ENCODE peak calls at places on chromosomes 7 and 10, in six cellular contexts. One of them, this sample, is unnamed.

GRCh38 chr10:19817251-19818046 is 1.2 kb downstream of the PLXDC2 start:
- DNase-seq in GM06990: no peak
- DNase-seq in heart left ventricle: peak; percentile 28
- DNase-seq in CD8-positive, alpha-beta T cell: no peak
- DNase-seq in BJ: no peak
- DNase-seq in tibial nerve: no peak
- DNase-seq in this sample: peak; percentile 48

GRCh38 chr10:109887272-109887671 is 36.0 kb downstream of the XPNPEP1 start:
- DNase-seq in GM06990: no peak
- DNase-seq in heart left ventricle: no peak
- DNase-seq in CD8-positive, alpha-beta T cell: no peak
- DNase-seq in BJ: no peak
- DNase-seq in tibial nerve: no peak
- DNase-seq in this sample: peak; percentile 63

GRCh38 chr10:70266701-70267100 is 17.1 kb downstream of the NPFFR1 start:
- DNase-seq in GM06990: no peak
- DNase-seq in heart left ventricle: no peak
- DNase-seq in CD8-positive, alpha-beta T cell: no peak
- DNase-seq in BJ: no peak
- DNase-seq in tibial nerve: no peak
- DNase-seq in this sample: no peak

GRCh38 chr10:71820966-71821365 is 30.1 kb downstream of the PSAP start:
- DNase-seq in GM06990: no peak
- DNase-seq in heart left ventricle: no peak
- DNase-seq in CD8-positive, alpha-beta T cell: no peak
- DNase-seq in BJ: no peak
- DNase-seq in tibial nerve: no peak
- DNase-seq in this sample: no peak

GRCh38 chr10:62083413-62083794 is 181.9 kb downstream of the ARID5B start:
- DNase-seq in GM06990: no peak
- DNase-seq in heart left ventricle: no peak
- DNase-seq in CD8-positive, alpha-beta T cell: no peak
- DNase-seq in BJ: no peak
- DNase-seq in tibial nerve: no peak
- DNase-seq in this sample: peak; percentile 73

GRCh38 chr7:33986951-33987948 is 81.9 kb downstream of the BMPER start:
- DNase-seq in GM06990: no peak
- DNase-seq in heart left ventricle: no peak
- DNase-seq in CD8-positive, alpha-beta T cell: no peak
- DNase-seq in BJ: peak; percentile 99
- DNase-seq in tibial nerve: no peak
- DNase-seq in this sample: peak; percentile 99

GRCh38 chr7:68058014-68058413 is 1061.4 kb downstream of the TYW1 start:
- DNase-seq in GM06990: no peak
- DNase-seq in heart left ventricle: no peak
- DNase-seq in CD8-positive, alpha-beta T cell: no peak
- DNase-seq in BJ: no peak
- DNase-seq in tibial nerve: no peak
- DNase-seq in this sample: no peak

GRCh38 chr10:683448-684071 is 5.9 kb downstream of the DIP2C start:
- DNase-seq in GM06990: no peak
- DNase-seq in heart left ventricle: no peak
- DNase-seq in CD8-positive, alpha-beta T cell: no peak
- DNase-seq in BJ: peak; percentile 97
- DNase-seq in tibial nerve: no peak
- DNase-seq in this sample: peak; percentile 69

GRCh38 chr7:101174322-101174854 is 5.7 kb downstream of the NAT16 start:
- DNase-seq in GM06990: no peak
- DNase-seq in heart left ventricle: no peak
- DNase-seq in CD8-positive, alpha-beta T cell: no peak
- DNase-seq in BJ: no peak
- DNase-seq in tibial nerve: no peak
- DNase-seq in this sample: no peak

GRCh38 chr10:119377905-119378736 is 164.4 kb downstream of the RGS10 start:
- DNase-seq in GM06990: no peak
- DNase-seq in heart left ventricle: peak; percentile 49
- DNase-seq in CD8-positive, alpha-beta T cell: no peak
- DNase-seq in BJ: no peak
- DNase-seq in tibial nerve: no peak
- DNase-seq in this sample: no peak

GRCh38 chr10:13371879-13372470 is 23.9 kb upstream of the SEPHS1 start:
- DNase-seq in GM06990: peak; percentile 20
- DNase-seq in heart left ventricle: peak; percentile 38
- DNase-seq in CD8-positive, alpha-beta T cell: peak; percentile 73
- DNase-seq in BJ: no peak
- DNase-seq in tibial nerve: peak; percentile 39
- DNase-seq in this sample: peak; percentile 93

GRCh38 chr10:100972904-100973535 is 3.7 kb downstream of the SEMA4G start:
- DNase-seq in GM06990: no peak
- DNase-seq in heart left ventricle: peak; percentile 13
- DNase-seq in CD8-positive, alpha-beta T cell: no peak
- DNase-seq in BJ: no peak
- DNase-seq in tibial nerve: no peak
- DNase-seq in this sample: no peak

GRCh38 chr10:46546591-46547330 is 9.7 kb downstream of the GPRIN2 start:
- DNase-seq in GM06990: no peak
- DNase-seq in heart left ventricle: peak; percentile 19
- DNase-seq in CD8-positive, alpha-beta T cell: peak; percentile 48
- DNase-seq in BJ: no peak
- DNase-seq in tibial nerve: peak; percentile 11
- DNase-seq in this sample: no peak

DNA sequence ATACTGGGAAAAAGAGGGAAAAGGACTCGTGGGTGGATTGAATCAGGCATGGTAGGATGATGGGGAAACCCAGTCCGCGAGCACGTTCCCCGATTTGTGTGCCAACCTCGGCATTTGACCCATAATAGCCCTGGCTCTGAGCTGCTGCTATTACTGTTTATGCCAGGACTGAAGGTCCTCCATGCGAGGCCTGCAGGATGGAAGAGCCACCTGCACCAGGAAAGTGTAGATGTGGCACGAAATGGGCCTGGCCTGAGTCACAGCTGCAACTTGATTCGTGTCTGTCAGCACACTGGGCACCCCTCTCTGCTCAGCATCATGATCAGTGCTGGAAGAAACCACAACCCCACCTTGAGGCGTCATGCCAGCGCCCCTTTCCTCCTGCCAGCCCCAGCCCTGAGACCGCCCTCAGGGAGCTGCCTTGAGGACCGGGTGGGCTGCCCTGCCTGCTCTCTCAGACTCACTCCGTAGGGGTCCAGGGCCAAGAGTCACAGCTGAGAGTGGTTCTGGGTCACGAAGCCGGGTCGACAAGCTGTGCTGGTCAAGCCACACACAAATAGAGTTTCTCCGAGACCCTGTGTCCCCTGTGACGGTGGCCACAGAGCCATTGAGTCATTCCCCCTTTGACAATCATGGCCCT is 74.4 kb downstream of the CHST15 start:
- DNase-seq in GM06990: no peak
- DNase-seq in heart left ventricle: no peak
- DNase-seq in CD8-positive, alpha-beta T cell: no peak
- DNase-seq in BJ: no peak
- DNase-seq in tibial nerve: no peak
- DNase-seq in this sample: no peak
- H3K4me3 ChIP-seq in GM06990: no peak overlapping the region
- H3K4me3 ChIP-seq in heart left ventricle: no peak overlapping the region
- H3K4me3 ChIP-seq in CD8-positive, alpha-beta T cell: no peak overlapping the region
- H3K4me3 ChIP-seq in BJ: no peak overlapping the region
- H3K4me3 ChIP-seq in tibial nerve: no peak overlapping the region
- H3K4me3 ChIP-seq in this sample: no peak overlapping the region

GRCh38 chr7:37510043-37510634 is 61.5 kb upstream of the ELMO1 start:
- DNase-seq in GM06990: no peak
- DNase-seq in heart left ventricle: no peak
- DNase-seq in CD8-positive, alpha-beta T cell: no peak
- DNase-seq in BJ: no peak
- DNase-seq in tibial nerve: no peak
- DNase-seq in this sample: peak; percentile 13
- TF ChIP-seq CTCF in GM06990: peak; percentile 77
- TF ChIP-seq CTCF in heart left ventricle: peak; percentile 53
- TF ChIP-seq CTCF in CD8-positive, alpha-beta T cell: peak; percentile 80
- TF ChIP-seq CTCF in BJ: peak; percentile 36
- TF ChIP-seq CTCF in tibial nerve: peak; percentile 55
- TF ChIP-seq CTCF in this sample: peak; percentile 55

GRCh38 chr10:73289958-73290357 is 37.5 kb upstream of the MRPS16 start:
- DNase-seq in GM06990: no peak
- DNase-seq in heart left ventricle: no peak
- DNase-seq in CD8-positive, alpha-beta T cell: no peak
- DNase-seq in BJ: no peak
- DNase-seq in tibial nerve: no peak
- DNase-seq in this sample: no peak

DNA sequence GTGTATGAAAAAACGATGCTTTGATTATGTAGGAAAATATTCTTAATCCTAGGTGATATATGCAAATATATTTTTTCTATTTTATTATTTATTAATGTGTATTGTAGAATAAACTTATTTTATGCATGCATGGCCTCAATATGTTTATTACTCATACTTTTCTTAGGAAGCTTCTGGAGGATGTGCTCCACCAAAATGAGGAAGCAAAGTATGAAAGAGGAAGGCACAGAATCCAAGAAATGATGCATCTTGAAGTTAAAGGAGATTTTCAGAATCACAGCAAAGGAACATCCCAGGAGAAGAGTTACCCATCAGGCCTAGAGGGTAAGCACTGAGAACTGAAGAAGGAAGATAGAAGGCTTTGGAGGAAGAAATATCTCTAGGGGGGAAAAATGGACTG is 35.0 kb upstream of the MRPS16 start:
- DNase-seq in GM06990: no peak
- DNase-seq in heart left ventricle: no peak
- DNase-seq in CD8-positive, alpha-beta T cell: no peak
- DNase-seq in BJ: no peak
- DNase-seq in tibial nerve: no peak
- DNase-seq in this sample: no peak
- H3K4me3 ChIP-seq in GM06990: no peak overlapping the region
- H3K4me3 ChIP-seq in heart left ventricle: no peak overlapping the region
- H3K4me3 ChIP-seq in CD8-positive, alpha-beta T cell: no peak overlapping the region
- H3K4me3 ChIP-seq in BJ: no peak overlapping the region
- H3K4me3 ChIP-seq in tibial nerve: no peak overlapping the region
- H3K4me3 ChIP-seq in this sample: no peak overlapping the region

GRCh38 chr10:95907454-95908253 is at the start of gene CC2D2B:
- DNase-seq in GM06990: peak; percentile 85
- DNase-seq in heart left ventricle: peak; percentile 84
- DNase-seq in CD8-positive, alpha-beta T cell: peak; percentile 79
- DNase-seq in BJ: peak; percentile 37
- DNase-seq in tibial nerve: peak; percentile 60
- DNase-seq in this sample: peak; percentile 84
- TF ChIP-seq CTCF in GM06990: peak; percentile 13
- TF ChIP-seq CTCF in heart left ventricle: peak; percentile 8
- TF ChIP-seq CTCF in CD8-positive, alpha-beta T cell: no peak
- TF ChIP-seq CTCF in BJ: peak; percentile 19
- TF ChIP-seq CTCF in tibial nerve: no peak
- TF ChIP-seq CTCF in this sample: no peak

GRCh38 chr7:129363-130221 is 62.8 kb upstream of the FAM20C start:
- DNase-seq in GM06990: no peak
- DNase-seq in heart left ventricle: no peak
- DNase-seq in CD8-positive, alpha-beta T cell: no peak
- DNase-seq in BJ: no peak
- DNase-seq in tibial nerve: no peak
- DNase-seq in this sample: no peak
- H3K4me3 ChIP-seq in GM06990: no peak overlapping the region
- H3K4me3 ChIP-seq in heart left ventricle: no peak overlapping the region
- H3K4me3 ChIP-seq in CD8-positive, alpha-beta T cell: no peak overlapping the region
- H3K4me3 ChIP-seq in BJ: no peak overlapping the region
- H3K4me3 ChIP-seq in tibial nerve: peak overlapping the region; percentile 20
- H3K4me3 ChIP-seq in this sample: no peak overlapping the region

GRCh38 chr10:111037868-111038267 is 39.0 kb upstream of the ADRA2A start:
- DNase-seq in GM06990: no peak
- DNase-seq in heart left ventricle: no peak
- DNase-seq in CD8-positive, alpha-beta T cell: no peak
- DNase-seq in BJ: no peak
- DNase-seq in tibial nerve: no peak
- DNase-seq in this sample: peak; percentile 20
- TF ChIP-seq CTCF in GM06990: no peak
- TF ChIP-seq CTCF in heart left ventricle: no peak
- TF ChIP-seq CTCF in CD8-positive, alpha-beta T cell: no peak
- TF ChIP-seq CTCF in BJ: peak; percentile 13
- TF ChIP-seq CTCF in tibial nerve: no peak
- TF ChIP-seq CTCF in this sample: peak; percentile 47

GRCh38 chr7:23468721-23469149 is 1.6 kb downstream of the IGF2BP3 start:
- DNase-seq in GM06990: no peak
- DNase-seq in heart left ventricle: no peak
- DNase-seq in CD8-positive, alpha-beta T cell: peak; percentile 51
- DNase-seq in BJ: no peak
- DNase-seq in tibial nerve: no peak
- DNase-seq in this sample: peak; percentile 13
- H3K4me3 ChIP-seq in GM06990: peak overlapping the region; percentile 90
- H3K4me3 ChIP-seq in heart left ventricle: peak overlapping the region; percentile 29
- H3K4me3 ChIP-seq in CD8-positive, alpha-beta T cell: peak overlapping the region; percentile 39
- H3K4me3 ChIP-seq in BJ: peak overlapping the region; percentile 49
- H3K4me3 ChIP-seq in tibial nerve: peak overlapping the region; percentile 55
- H3K4me3 ChIP-seq in this sample: peak overlapping the region; percentile 77

This sample was measured in choroid plexus epithelial cell.